ENCODE peak calls at places on chromosomes 16 and 17, in ten cellular contexts. One of them, this sample, is unnamed.

GRCh38 chr17:58043221-58044181 is 36.5 kb upstream of the SRSF1 start:
- DNase-seq in skeletal muscle cell: no peak
- DNase-seq in cerebellum: no peak
- DNase-seq in heart right ventricle: no peak
- DNase-seq in NCI-H1105 treated with DMSO at 0.1 percent for 48 hours: no peak
- DNase-seq in HuH-7.5: no peak
- DNase-seq in GM23338: no peak
- DNase-seq in non-pigmented ciliary epithelial cell: no peak
- DNase-seq in GM04504: no peak
- DNase-seq in NCI-H1048: no peak
- DNase-seq in this sample: no peak

GRCh38 chr17:28896884-28897768 is at the start of gene FLOT2:
- DNase-seq in skeletal muscle cell: no peak
- DNase-seq in cerebellum: peak; percentile 68
- DNase-seq in heart right ventricle: peak; percentile 64
- DNase-seq in NCI-H1105 treated with DMSO at 0.1 percent for 48 hours: peak; percentile 72
- DNase-seq in HuH-7.5: peak; percentile 80
- DNase-seq in GM23338: peak; percentile 88
- DNase-seq in non-pigmented ciliary epithelial cell: no peak
- DNase-seq in GM04504: peak; percentile 16
- DNase-seq in NCI-H1048: peak; percentile 62
- DNase-seq in this sample: no peak

GRCh38 chr17:39547713-39548478 is 59.8 kb downstream of the NEUROD2 start:
- DNase-seq in skeletal muscle cell: no peak
- DNase-seq in cerebellum: peak; percentile 72
- DNase-seq in heart right ventricle: peak; percentile 69
- DNase-seq in NCI-H1105 treated with DMSO at 0.1 percent for 48 hours: peak; percentile 32
- DNase-seq in HuH-7.5: peak; percentile 50
- DNase-seq in GM23338: peak; percentile 76
- DNase-seq in non-pigmented ciliary epithelial cell: no peak
- DNase-seq in GM04504: no peak
- DNase-seq in NCI-H1048: peak; percentile 21
- DNase-seq in this sample: no peak

GRCh38 chr16:77424841-77425604 is 9.8 kb downstream of the ADAMTS18 start:
- DNase-seq in skeletal muscle cell: no peak
- DNase-seq in cerebellum: no peak
- DNase-seq in heart right ventricle: no peak
- DNase-seq in NCI-H1105 treated with DMSO at 0.1 percent for 48 hours: no peak
- DNase-seq in HuH-7.5: no peak
- DNase-seq in GM23338: no peak
- DNase-seq in non-pigmented ciliary epithelial cell: no peak
- DNase-seq in GM04504: no peak
- DNase-seq in NCI-H1048: no peak
- DNase-seq in this sample: no peak

GRCh38 chr17:3685174-3685812 is 10.7 kb downstream of the P2RX5 start:
- DNase-seq in skeletal muscle cell: no peak
- DNase-seq in cerebellum: no peak
- DNase-seq in heart right ventricle: no peak
- DNase-seq in NCI-H1105 treated with DMSO at 0.1 percent for 48 hours: no peak
- DNase-seq in HuH-7.5: no peak
- DNase-seq in GM23338: no peak
- DNase-seq in non-pigmented ciliary epithelial cell: no peak
- DNase-seq in GM04504: no peak
- DNase-seq in NCI-H1048: no peak
- DNase-seq in this sample: no peak

GRCh38 chr17:77280304-77280910 is 139.6 kb downstream of the SEC14L1 start:
- DNase-seq in skeletal muscle cell: no peak
- DNase-seq in cerebellum: no peak
- DNase-seq in heart right ventricle: no peak
- DNase-seq in NCI-H1105 treated with DMSO at 0.1 percent for 48 hours: no peak
- DNase-seq in HuH-7.5: no peak
- DNase-seq in GM23338: peak; percentile 50
- DNase-seq in non-pigmented ciliary epithelial cell: no peak
- DNase-seq in GM04504: no peak
- DNase-seq in NCI-H1048: no peak
- DNase-seq in this sample: no peak

GRCh38 chr17:66791337-66791736 is 43.6 kb upstream of the CACNG5 start:
- DNase-seq in skeletal muscle cell: no peak
- DNase-seq in cerebellum: no peak
- DNase-seq in heart right ventricle: no peak
- DNase-seq in NCI-H1105 treated with DMSO at 0.1 percent for 48 hours: no peak
- DNase-seq in HuH-7.5: no peak
- DNase-seq in GM23338: no peak
- DNase-seq in non-pigmented ciliary epithelial cell: no peak
- DNase-seq in GM04504: no peak
- DNase-seq in NCI-H1048: no peak
- DNase-seq in this sample: no peak

GRCh38 chr17:13209091-13209490 is 191.3 kb upstream of the ELAC2 start:
- DNase-seq in skeletal muscle cell: no peak
- DNase-seq in cerebellum: no peak
- DNase-seq in heart right ventricle: no peak
- DNase-seq in NCI-H1105 treated with DMSO at 0.1 percent for 48 hours: no peak
- DNase-seq in HuH-7.5: no peak
- DNase-seq in GM23338: no peak
- DNase-seq in non-pigmented ciliary epithelial cell: no peak
- DNase-seq in GM04504: no peak
- DNase-seq in NCI-H1048: no peak
- DNase-seq in this sample: no peak

GRCh38 chr17:7444682-7445010 is 215 bp upstream of the CHRNB1 start:
- DNase-seq in skeletal muscle cell: no peak
- DNase-seq in cerebellum: no peak
- DNase-seq in heart right ventricle: no peak
- DNase-seq in NCI-H1105 treated with DMSO at 0.1 percent for 48 hours: peak; percentile 94
- DNase-seq in HuH-7.5: no peak
- DNase-seq in GM23338: no peak
- DNase-seq in non-pigmented ciliary epithelial cell: no peak
- DNase-seq in GM04504: no peak
- DNase-seq in NCI-H1048: no peak
- DNase-seq in this sample: no peak

GRCh38 chr17:77735341-77736206 is 222.9 kb upstream of the TNRC6C start:
- DNase-seq in skeletal muscle cell: no peak
- DNase-seq in cerebellum: peak; percentile 88
- DNase-seq in heart right ventricle: peak; percentile 71
- DNase-seq in NCI-H1105 treated with DMSO at 0.1 percent for 48 hours: peak; percentile 82
- DNase-seq in HuH-7.5: no peak
- DNase-seq in GM23338: no peak
- DNase-seq in non-pigmented ciliary epithelial cell: no peak
- DNase-seq in GM04504: no peak
- DNase-seq in NCI-H1048: no peak
- DNase-seq in this sample: no peak

GRCh38 chr17:5532581-5532980 is 46.2 kb downstream of the MIS12 start:
- DNase-seq in skeletal muscle cell: no peak
- DNase-seq in cerebellum: no peak
- DNase-seq in heart right ventricle: no peak
- DNase-seq in NCI-H1105 treated with DMSO at 0.1 percent for 48 hours: no peak
- DNase-seq in HuH-7.5: no peak
- DNase-seq in GM23338: no peak
- DNase-seq in non-pigmented ciliary epithelial cell: no peak
- DNase-seq in GM04504: no peak
- DNase-seq in NCI-H1048: no peak
- DNase-seq in this sample: no peak

GRCh38 chr17:78058581-78058980 is 70.0 kb downstream of the TMC6 start:
- DNase-seq in skeletal muscle cell: no peak
- DNase-seq in cerebellum: no peak
- DNase-seq in heart right ventricle: no peak
- DNase-seq in NCI-H1105 treated with DMSO at 0.1 percent for 48 hours: no peak
- DNase-seq in HuH-7.5: no peak
- DNase-seq in GM23338: no peak
- DNase-seq in non-pigmented ciliary epithelial cell: no peak
- DNase-seq in GM04504: no peak
- DNase-seq in NCI-H1048: no peak
- DNase-seq in this sample: no peak

GRCh38 chr17:37605081-37605480 is 4.1 kb downstream of the SYNRG start:
- DNase-seq in skeletal muscle cell: no peak
- DNase-seq in cerebellum: no peak
- DNase-seq in heart right ventricle: no peak
- DNase-seq in NCI-H1105 treated with DMSO at 0.1 percent for 48 hours: no peak
- DNase-seq in HuH-7.5: no peak
- DNase-seq in GM23338: no peak
- DNase-seq in non-pigmented ciliary epithelial cell: no peak
- DNase-seq in GM04504: no peak
- DNase-seq in NCI-H1048: no peak
- DNase-seq in this sample: no peak

GRCh38 chr17:4480929-4481898 is 17.5 kb upstream of the SPNS2 start:
- DNase-seq in skeletal muscle cell: no peak
- DNase-seq in cerebellum: no peak
- DNase-seq in heart right ventricle: no peak
- DNase-seq in NCI-H1105 treated with DMSO at 0.1 percent for 48 hours: no peak
- DNase-seq in HuH-7.5: no peak
- DNase-seq in GM23338: no peak
- DNase-seq in non-pigmented ciliary epithelial cell: no peak
- DNase-seq in GM04504: no peak
- DNase-seq in NCI-H1048: no peak
- DNase-seq in this sample: no peak

GRCh38 chr17:41048441-41048840 is 1.3 kb upstream of the KRTAP2-1 start:
- DNase-seq in skeletal muscle cell: no peak
- DNase-seq in cerebellum: no peak
- DNase-seq in heart right ventricle: no peak
- DNase-seq in NCI-H1105 treated with DMSO at 0.1 percent for 48 hours: no peak
- DNase-seq in HuH-7.5: no peak
- DNase-seq in GM23338: no peak
- DNase-seq in non-pigmented ciliary epithelial cell: no peak
- DNase-seq in GM04504: no peak
- DNase-seq in NCI-H1048: no peak
- DNase-seq in this sample: no peak

GRCh38 chr17:79985361-79985760 is 50.3 kb downstream of the TBC1D16 start:
- DNase-seq in skeletal muscle cell: no peak
- DNase-seq in cerebellum: no peak
- DNase-seq in heart right ventricle: no peak
- DNase-seq in NCI-H1105 treated with DMSO at 0.1 percent for 48 hours: no peak
- DNase-seq in HuH-7.5: no peak
- DNase-seq in GM23338: no peak
- DNase-seq in non-pigmented ciliary epithelial cell: no peak
- DNase-seq in GM04504: no peak
- DNase-seq in NCI-H1048: no peak
- DNase-seq in this sample: no peak

GRCh38 chr17:10127819-10128375 is 70.5 kb downstream of the GAS7 start:
- DNase-seq in skeletal muscle cell: peak; percentile 93
- DNase-seq in cerebellum: no peak
- DNase-seq in heart right ventricle: peak; percentile 84
- DNase-seq in NCI-H1105 treated with DMSO at 0.1 percent for 48 hours: no peak
- DNase-seq in HuH-7.5: no peak
- DNase-seq in GM23338: peak; percentile 19
- DNase-seq in non-pigmented ciliary epithelial cell: peak; percentile 89
- DNase-seq in GM04504: peak; percentile 93
- DNase-seq in NCI-H1048: no peak
- DNase-seq in this sample: no peak

GRCh38 chr17:13594310-13594709 is 7.4 kb downstream of the HS3ST3A1 start:
- DNase-seq in skeletal muscle cell: no peak
- DNase-seq in cerebellum: no peak
- DNase-seq in heart right ventricle: no peak
- DNase-seq in NCI-H1105 treated with DMSO at 0.1 percent for 48 hours: no peak
- DNase-seq in HuH-7.5: no peak
- DNase-seq in GM23338: peak; percentile 20
- DNase-seq in non-pigmented ciliary epithelial cell: no peak
- DNase-seq in GM04504: no peak
- DNase-seq in NCI-H1048: no peak
- DNase-seq in this sample: no peak

GRCh38 chr17:31695456-31696090 is 163.5 kb downstream of the COPRS start:
- DNase-seq in skeletal muscle cell: no peak
- DNase-seq in cerebellum: peak; percentile 76
- DNase-seq in heart right ventricle: no peak
- DNase-seq in NCI-H1105 treated with DMSO at 0.1 percent for 48 hours: no peak
- DNase-seq in HuH-7.5: no peak
- DNase-seq in GM23338: no peak
- DNase-seq in non-pigmented ciliary epithelial cell: no peak
- DNase-seq in GM04504: no peak
- DNase-seq in NCI-H1048: no peak
- DNase-seq in this sample: no peak

GRCh38 chr16:66834746-66835145 is 4.0 kb upstream of the NAE1 start:
- DNase-seq in skeletal muscle cell: no peak
- DNase-seq in cerebellum: no peak
- DNase-seq in heart right ventricle: no peak
- DNase-seq in NCI-H1105 treated with DMSO at 0.1 percent for 48 hours: no peak
- DNase-seq in HuH-7.5: no peak
- DNase-seq in GM23338: no peak
- DNase-seq in non-pigmented ciliary epithelial cell: no peak
- DNase-seq in GM04504: no peak
- DNase-seq in NCI-H1048: no peak
- DNase-seq in this sample: no peak